ENCODE peak calls at places on chromosomes 7 and 10, in six cellular contexts. H is mesendoderm, R is IMR-90, W is neuronal stem cell, L is H1, C is mesenchymal stem cell. V is an unnamed sample.

GRCh38 chr10:51416494-51416893 is 282.9 kb downstream of the CSTF2T start:
- DNase-seq in C (no peak), L (no peak), H (no peak), W (no peak), R (no peak), V (no peak)

GRCh38 chr7:141221007-141221612 is 147.2 kb downstream of the TMEM178B start:
- DNase-seq in C (no peak), L (no peak), W (peak; percentile 27), R (no peak), H (peak; percentile 55), V (no peak)

GRCh38 chr7:85023066-85023687 is 163.7 kb downstream of the SEMA3D start:
- DNase-seq in R (peak; percentile 58), H (peak; percentile 48), C (peak; percentile 61), W (peak; percentile 53), L (no peak), V (peak; percentile 3)

GRCh38 chr10:102231357-102232318 is 5.5 kb downstream of the ELOVL3 start:
- DNase-seq in H (peak; percentile 70), W (no peak), R (no peak), C (peak; percentile 36), L (no peak), V (peak; percentile 38)

GRCh38 chr7:17444673-17445072 is 146.2 kb downstream of the AHR start:
- DNase-seq in C (peak; percentile 29), R (peak; percentile 34), W (no peak), H (peak; percentile 16), L (no peak), V (peak; percentile 49)

GRCh38 chr10:107618461-107619093 is 454.1 kb upstream of the SORCS1 start:
- DNase-seq in W (no peak), C (peak; percentile 19), R (no peak), H (no peak), L (no peak), V (peak; percentile 12)

GRCh38 chr7:151923097-151923876 is 33.0 kb upstream of the GALNTL5 start:
- DNase-seq in W (no peak), R (no peak), C (no peak), H (no peak), L (no peak), V (no peak)

GRCh38 chr7:80661729-80662128 is 23.3 kb downstream of the CD36 start:
- DNase-seq in C (no peak), R (no peak), L (no peak), W (no peak), H (peak; percentile 37), V (no peak)

GRCh38 chr7:156560075-156560474 is 80.5 kb upstream of the RNF32 start:
- DNase-seq in C (no peak), W (no peak), L (peak; percentile 21), R (no peak), H (peak; percentile 81), V (peak; percentile 25)

DNA sequence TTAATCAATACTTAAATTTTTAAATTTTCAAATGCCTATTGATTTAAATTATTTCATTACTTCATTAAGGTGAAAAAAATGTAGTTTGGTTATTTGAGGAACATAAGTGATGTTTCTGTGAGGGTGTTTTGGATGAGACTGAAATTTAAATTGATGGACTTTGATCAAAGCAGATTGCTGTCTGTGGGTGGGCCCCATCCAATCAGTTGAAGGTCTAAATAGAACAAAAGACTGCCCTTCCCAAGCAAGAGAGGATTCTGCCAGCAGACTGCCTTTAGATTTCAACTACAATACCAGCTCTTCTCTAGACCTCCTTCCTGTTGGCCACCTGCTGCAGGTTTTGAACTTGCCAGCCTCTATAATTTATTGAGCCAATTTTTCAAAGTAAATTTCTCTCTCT is 14.5 kb upstream of the GPR37 start:
- DNase-seq in W (no peak), R (no peak), H (no peak), C (no peak), L (no peak), V (no peak)
- H3K4ac ChIP-seq in W (no peak overlapping the region), R (no peak overlapping the region), H (no peak overlapping the region), C (no peak overlapping the region), L (no peak overlapping the region), V (no peak overlapping the region)

GRCh38 chr7:108249458-108249857 is 119.3 kb upstream of the LAMB4 start:
- DNase-seq in C (no peak), H (no peak), R (no peak), W (no peak), L (no peak), V (no peak)

GRCh38 chr7:108252177-108252576 is 122.0 kb upstream of the LAMB4 start:
- DNase-seq in C (no peak), H (no peak), L (no peak), R (no peak), W (no peak), V (no peak)

GRCh38 chr7:108253275-108254044 is 123.3 kb upstream of the LAMB4 start:
- DNase-seq in C (no peak), R (no peak), H (no peak), W (no peak), L (no peak), V (no peak)

GRCh38 chr7:108254259-108254658 is 124.1 kb upstream of the LAMB4 start:
- DNase-seq in R (no peak), H (no peak), W (no peak), L (no peak), C (no peak), V (no peak)

DNA sequence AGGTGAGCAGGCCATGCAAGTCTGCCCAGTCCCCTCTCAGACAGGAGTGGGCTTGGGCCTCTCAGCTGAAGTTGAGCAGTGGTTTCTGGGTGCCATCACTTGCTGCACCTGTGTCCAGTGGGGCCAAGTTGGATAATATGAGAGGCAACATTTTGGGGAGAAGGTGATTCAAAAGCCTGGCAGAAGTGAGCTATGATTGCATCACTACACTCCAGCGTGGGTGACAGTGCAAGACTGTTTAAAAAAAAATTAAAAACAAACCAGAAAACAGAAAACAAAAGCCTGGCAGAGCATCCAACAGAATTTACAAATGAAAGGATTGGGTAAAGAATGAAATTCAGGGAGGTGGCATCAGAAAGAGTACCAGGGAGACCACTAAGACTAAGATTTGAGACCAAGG is 121.5 kb upstream of the LAMB4 start:
- DNase-seq in W (no peak), R (no peak), L (no peak), C (no peak), H (no peak), V (no peak)
- H3K27ac ChIP-seq in W (no peak overlapping the region), R (no peak overlapping the region), L (no peak overlapping the region), C (no peak overlapping the region), H (no peak overlapping the region), V (no peak overlapping the region)

DNA sequence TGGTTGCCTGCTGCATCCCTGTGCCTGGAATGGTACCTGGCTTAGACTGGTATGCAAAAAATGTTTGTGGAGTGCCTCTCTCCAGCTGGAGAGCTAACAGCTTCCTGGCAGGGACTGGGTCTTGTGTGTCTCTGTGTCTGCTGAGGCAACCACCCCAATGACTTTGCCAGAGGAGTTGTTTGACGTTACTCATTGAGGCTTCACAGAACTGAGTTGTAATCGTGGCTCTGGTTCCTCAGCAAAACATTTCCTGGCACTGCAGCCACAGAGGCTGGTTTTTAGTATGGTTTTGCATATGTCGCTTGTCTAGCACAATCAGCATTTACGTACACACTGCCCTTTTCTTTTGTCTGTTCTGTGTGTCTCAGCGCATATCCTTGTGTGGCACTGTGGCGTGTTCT is 7.5 kb downstream of the ZNF282 start:
- DNase-seq in C (peak; percentile 32), L (no peak), R (peak; percentile 31), H (peak; percentile 51), W (no peak), V (peak; percentile 38)
- H3K36me3 ChIP-seq in C (peaks cover 84% of the 10 kb centered on the region), L (peaks cover 76% of the 10 kb centered on the region), R (peaks cover 70% of the 10 kb centered on the region), H (peaks cover 21% of the 10 kb centered on the region), W (peaks cover 95% of the 10 kb centered on the region), V (peaks cover 44% of the 10 kb centered on the region)

GRCh38 chr10:20287951-20288350 is 471.7 kb downstream of the PLXDC2 start:
- DNase-seq in L (no peak), H (no peak), C (no peak), W (no peak), R (no peak), V (no peak)

DNA sequence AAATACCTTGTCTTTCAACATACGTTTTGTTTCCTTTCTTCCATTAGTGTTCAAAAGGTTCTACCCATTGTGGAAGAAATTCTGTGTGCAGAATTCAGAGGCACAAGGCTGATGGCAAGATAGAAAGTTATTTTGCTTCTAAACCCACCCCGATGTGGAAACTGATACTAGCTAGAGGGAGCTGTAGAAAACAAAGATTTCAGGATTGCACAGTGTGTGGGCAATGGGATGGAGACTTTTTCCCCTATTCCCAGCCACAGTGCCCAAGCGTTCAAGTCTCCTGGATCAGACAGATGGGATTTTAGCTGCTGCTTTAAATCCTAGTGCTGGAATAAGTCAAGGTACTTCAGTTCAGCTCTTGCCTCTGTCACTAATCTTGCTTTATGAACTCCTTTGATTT is 472.8 kb downstream of the PLXDC2 start:
- DNase-seq in H (no peak), C (no peak), W (no peak), L (no peak), R (no peak), V (no peak)
- H3K4ac ChIP-seq in H (peak overlapping the region; percentile 16), C (no peak overlapping the region), W (no peak overlapping the region), L (no peak overlapping the region), R (no peak overlapping the region), V (no peak overlapping the region)

GRCh38 chr7:131007439-131008330 is 273.7 kb upstream of the KLF14 start:
- DNase-seq in L (no peak), H (peak; percentile 86), C (peak; percentile 88), W (peak; percentile 36), R (peak; percentile 79), V (peak; percentile 52)

GRCh38 chr7:131010029-131010705 is 276.2 kb upstream of the KLF14 start:
- DNase-seq in L (no peak), W (no peak), H (no peak), C (no peak), R (no peak), V (peak; percentile 51)

GRCh38 chr7:131011437-131011752 is 277.4 kb upstream of the KLF14 start:
- DNase-seq in C (no peak), L (no peak), H (no peak), W (no peak), R (no peak), V (no peak)

GRCh38 chr7:131010714-131011436 is 276.9 kb upstream of the KLF14 start:
- DNase-seq in H (no peak), W (no peak), L (no peak), C (peak; percentile 95), R (peak; percentile 63), V (peak; percentile 50)

GRCh38 chr7:131008840-131009651 is 275.0 kb upstream of the KLF14 start:
- DNase-seq in R (peak; percentile 75), C (peak; percentile 80), W (no peak), H (no peak), L (no peak), V (no peak)
- H3K27ac ChIP-seq in R (peak overlapping the region; percentile 97), C (peak overlapping the region; percentile 50), W (no peak overlapping the region), H (no peak overlapping the region), L (no peak overlapping the region), V (no peak overlapping the region)

DNA sequence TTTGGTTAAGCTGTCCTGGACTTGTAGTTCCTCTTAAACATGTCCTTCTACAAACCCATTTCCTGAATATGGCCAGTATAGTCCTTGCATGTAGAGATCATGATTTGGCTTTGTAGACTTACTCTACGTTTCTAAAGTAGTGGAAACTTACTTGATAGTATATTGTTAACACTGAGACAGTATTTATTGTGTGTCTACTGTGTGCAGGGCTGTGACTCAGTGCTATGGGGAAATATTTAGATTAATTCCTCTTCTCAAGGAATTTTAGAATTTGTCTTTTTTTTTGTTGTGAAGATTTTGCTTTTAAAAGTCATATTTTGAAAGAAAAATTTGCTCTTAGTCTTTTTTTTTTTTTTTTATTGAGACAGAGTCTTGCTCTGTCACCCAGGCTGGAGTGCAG is 109.6 kb downstream of the NRF1 start:
- DNase-seq in H (no peak), L (no peak), C (peak; percentile 50), W (no peak), R (peak; percentile 49), V (no peak)
- H3K36me3 ChIP-seq in H (peaks cover 6% of the 10 kb centered on the region), L (peaks cover 45% of the 10 kb centered on the region), C (peaks cover 62% of the 10 kb centered on the region), W (peaks cover 81% of the 10 kb centered on the region), R (peaks cover 6% of the 10 kb centered on the region), V (peaks cover 8% of the 10 kb centered on the region)

GRCh38 chr7:26200113-26200443 is 468 bp downstream of the HNRNPA2B1 start:
- DNase-seq in W (peak; percentile 61), R (no peak), C (no peak), H (peak; percentile 80), L (no peak), V (peak; percentile 25)
- H3K4ac ChIP-seq in W (peak overlapping the region; percentile 71), R (peak overlapping the region; percentile 98), C (peak overlapping the region; percentile 68), H (peak overlapping the region; percentile 97), L (peak overlapping the region; percentile 96), V (peak overlapping the region; percentile 99)

GRCh38 chr10:35453855-35454532 is 117.7 kb downstream of the CCNY start:
- DNase-seq in C (peak; percentile 28), W (no peak), H (no peak), L (no peak), R (peak; percentile 74), V (peak; percentile 48)
- H3K27ac ChIP-seq in C (no peak overlapping the region), W (no peak overlapping the region), H (no peak overlapping the region), L (no peak overlapping the region), R (peak overlapping the region; percentile 16), V (no peak overlapping the region)